ENCODE peak calls at places on chromosomes 16 and 17, in seven cellular contexts. T is ascending aorta, Y is IMR-90, K is lower leg skin, S is ovary, L is colonic mucosa, D is GM13976. A is an unnamed sample.

GRCh38 chr16:14013571-14014283 is 57.4 kb upstream of the MRTFB start:
- DNase-seq in S (no peak), L (no peak), K (peak; percentile 67), T (peak; percentile 74), Y (peak; percentile 93), D (no peak), A (no peak)

GRCh38 chr17:3960764-3961163 is 3.5 kb downstream of the ATP2A3 start:
- DNase-seq in Y (peak; percentile 55), T (no peak), D (no peak), K (no peak), S (no peak), L (peak; percentile 67), A (no peak)

GRCh38 chr17:47180337-47180736 is 8.8 kb downstream of the CDC27 start:
- DNase-seq in S (no peak), K (no peak), T (no peak), L (no peak), Y (no peak), D (no peak), A (no peak)

GRCh38 chr17:58702045-58702476 is 9.7 kb downstream of the RAD51C start:
- DNase-seq in D (peak; percentile 43), K (no peak), L (no peak), T (no peak), Y (no peak), S (no peak), A (peak; percentile 24)

GRCh38 chr17:75516619-75517276 is 420 bp downstream of the TSEN54 start:
- DNase-seq in T (no peak), Y (no peak), L (no peak), D (no peak), K (no peak), S (peak; percentile 68), A (peak; percentile 45)

GRCh38 chr17:37848690-37849616 is 75.3 kb upstream of the TBC1D3K start:
- DNase-seq in S (no peak), Y (peak; percentile 96), L (no peak), D (peak; percentile 75), K (no peak), T (no peak), A (peak; percentile 54)

GRCh38 chr17:58235821-58236220 is 2.6 kb upstream of the LPO start:
- DNase-seq in S (no peak), D (no peak), Y (no peak), K (no peak), L (no peak), T (no peak), A (no peak)

GRCh38 chr17:17557796-17558195 is 33.7 kb downstream of the PEMT start:
- DNase-seq in D (no peak), T (no peak), L (no peak), Y (no peak), S (no peak), K (no peak), A (no peak)

GRCh38 chr17:80855968-80856862 is 135.4 kb upstream of the CHMP6 start:
- DNase-seq in K (peak; percentile 57), D (peak; percentile 90), Y (peak; percentile 100), T (peak; percentile 92), S (no peak), L (no peak), A (peak; percentile 97)

GRCh38 chr16:4664538-4665418 is 28.6 kb upstream of the NUDT16L1 start:
- DNase-seq in K (no peak), S (peak; percentile 55), D (peak; percentile 75), T (no peak), Y (no peak), L (peak; percentile 87), A (peak; percentile 83)

GRCh38 chr16:82185012-82185411 is 15.0 kb upstream of the MPHOSPH6 start:
- DNase-seq in K (no peak), L (no peak), T (no peak), Y (no peak), D (no peak), S (no peak), A (no peak)

GRCh38 chr17:43854498-43854897 is 7.5 kb downstream of the CD300LG start:
- DNase-seq in K (no peak), S (no peak), T (no peak), Y (no peak), D (no peak), L (no peak), A (no peak)

GRCh38 chr17:72123964-72124791 is 3.4 kb downstream of the SOX9 start:
- DNase-seq in S (no peak), Y (no peak), L (peak; percentile 29), K (no peak), D (no peak), T (no peak), A (no peak)

GRCh38 chr16:49183911-49184310 is 97.7 kb downstream of the CBLN1 start:
- DNase-seq in K (no peak), Y (no peak), D (no peak), T (no peak), L (peak; percentile 75), S (no peak), A (peak; percentile 2)

GRCh38 chr16:20740007-20740883 is 1.4 kb downstream of the THUMPD1 start:
- DNase-seq in K (no peak), S (peak; percentile 26), D (no peak), L (peak; percentile 33), Y (no peak), T (no peak), A (peak; percentile 48)

GRCh38 chr16:73190688-73191087 is 142.8 kb upstream of the ZFHX3 start:
- DNase-seq in K (no peak), S (no peak), D (no peak), T (no peak), L (no peak), Y (no peak), A (no peak)

GRCh38 chr17:63102034-63102433 is 136.0 kb downstream of the TANC2 start:
- DNase-seq in Y (no peak), S (no peak), L (no peak), D (no peak), K (no peak), T (no peak), A (no peak)

GRCh38 chr17:41338961-41339485 is 11.6 kb downstream of the KRT33A start:
- DNase-seq in Y (peak; percentile 39), S (no peak), D (no peak), K (no peak), L (no peak), T (no peak), A (peak; percentile 52)

GRCh38 chr16:31029272-31029671 is 4.1 kb upstream of the STX4 start:
- DNase-seq in T (no peak), K (no peak), L (no peak), D (no peak), Y (no peak), S (no peak), A (no peak)

GRCh38 chr17:39092672-39093250 is 58.7 kb downstream of the PLXDC1 start:
- DNase-seq in K (no peak), D (no peak), T (no peak), Y (no peak), S (no peak), L (no peak), A (peak; percentile 12)

GRCh38 chr17:76872221-76872873 is 4.1 kb downstream of the MGAT5B start:
- DNase-seq in K (no peak), T (no peak), Y (peak; percentile 96), L (no peak), D (no peak), S (no peak), A (peak; percentile 58)

GRCh38 chr16:11914759-11915643 is 755 bp downstream of the GSPT1 start:
- DNase-seq in K (peak; percentile 23), Y (peak; percentile 28), D (peak; percentile 73), S (no peak), T (peak; percentile 74), L (peak; percentile 62), A (peak; percentile 66)

GRCh38 chr16:3058173-3059030 is 7.0 kb upstream of the IL32 start:
- DNase-seq in K (no peak), S (peak; percentile 54), T (peak; percentile 75), D (peak; percentile 80), L (peak; percentile 78), Y (no peak), A (peak; percentile 83)

DNA sequence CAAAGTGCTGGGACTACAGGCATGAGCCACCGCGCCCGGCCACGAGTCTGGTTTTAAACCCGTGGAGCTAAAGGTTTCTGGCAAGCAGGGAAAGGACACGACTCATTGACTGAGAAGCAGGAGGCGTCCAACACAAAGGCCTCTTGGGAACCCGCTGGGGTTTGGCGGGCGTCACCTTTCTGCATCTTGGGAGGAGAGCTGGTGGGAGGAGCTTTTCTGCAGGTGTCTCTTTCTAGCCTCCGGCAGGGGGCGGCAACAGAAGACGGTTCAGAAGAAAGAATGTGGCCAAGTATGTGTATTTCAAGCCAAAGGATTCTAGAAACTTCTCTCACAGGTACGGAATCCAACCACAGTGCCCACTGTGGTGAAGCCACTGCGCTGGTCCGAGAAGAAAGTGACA is 97.4 kb downstream of the MRM3 start:
- DNase-seq in L (peak; percentile 55), S (peak; percentile 77), K (peak; percentile 76), T (peak; percentile 75), Y (peak; percentile 48), D (peak; percentile 81), A (peak; percentile 79)
- TF ChIP-seq CTCF in L (peak; percentile 49), S (peak; percentile 69), K (no peak), T (peak; percentile 52), Y (no peak), D (peak; percentile 39), A (peak; percentile 55)

GRCh38 chr16:1077877-1078578 is 5.5 kb downstream of the SSTR5 start:
- DNase-seq in Y (no peak), D (no peak), L (no peak), S (no peak), T (no peak), K (no peak), A (no peak)
- TF ChIP-seq CTCF in Y (no peak), D (no peak), L (no peak), S (no peak), T (no peak), K (no peak), A (no peak)

DNA sequence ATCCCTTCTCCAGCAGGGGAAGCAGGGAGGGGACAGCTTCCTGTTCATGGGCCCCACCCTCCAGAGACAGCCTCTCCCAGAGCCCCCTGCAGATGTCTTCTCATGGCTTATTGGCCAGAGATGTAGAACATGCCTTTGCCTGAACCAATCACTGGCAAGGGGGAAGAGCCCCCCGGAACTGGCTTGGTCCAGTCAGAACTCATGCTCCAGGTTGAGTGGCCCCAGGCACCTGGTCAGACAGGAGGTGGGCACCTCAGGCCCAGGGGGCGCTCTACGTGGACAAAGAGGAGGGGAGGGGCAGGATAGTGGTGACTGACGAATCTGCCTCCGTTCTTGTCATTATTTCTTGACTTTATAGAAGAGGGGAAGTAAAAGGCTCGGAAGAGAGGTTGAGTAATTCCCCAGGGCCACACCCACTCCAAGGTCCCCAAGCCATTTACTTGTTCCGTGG is 23.6 kb downstream of the RAB11FIP4 start:
- DNase-seq in T (no peak), K (no peak), S (no peak), L (no peak), D (no peak), Y (no peak), A (no peak)
- TF ChIP-seq CTCF in T (no peak), K (no peak), S (no peak), L (no peak), D (no peak), Y (no peak), A (no peak)

DNA sequence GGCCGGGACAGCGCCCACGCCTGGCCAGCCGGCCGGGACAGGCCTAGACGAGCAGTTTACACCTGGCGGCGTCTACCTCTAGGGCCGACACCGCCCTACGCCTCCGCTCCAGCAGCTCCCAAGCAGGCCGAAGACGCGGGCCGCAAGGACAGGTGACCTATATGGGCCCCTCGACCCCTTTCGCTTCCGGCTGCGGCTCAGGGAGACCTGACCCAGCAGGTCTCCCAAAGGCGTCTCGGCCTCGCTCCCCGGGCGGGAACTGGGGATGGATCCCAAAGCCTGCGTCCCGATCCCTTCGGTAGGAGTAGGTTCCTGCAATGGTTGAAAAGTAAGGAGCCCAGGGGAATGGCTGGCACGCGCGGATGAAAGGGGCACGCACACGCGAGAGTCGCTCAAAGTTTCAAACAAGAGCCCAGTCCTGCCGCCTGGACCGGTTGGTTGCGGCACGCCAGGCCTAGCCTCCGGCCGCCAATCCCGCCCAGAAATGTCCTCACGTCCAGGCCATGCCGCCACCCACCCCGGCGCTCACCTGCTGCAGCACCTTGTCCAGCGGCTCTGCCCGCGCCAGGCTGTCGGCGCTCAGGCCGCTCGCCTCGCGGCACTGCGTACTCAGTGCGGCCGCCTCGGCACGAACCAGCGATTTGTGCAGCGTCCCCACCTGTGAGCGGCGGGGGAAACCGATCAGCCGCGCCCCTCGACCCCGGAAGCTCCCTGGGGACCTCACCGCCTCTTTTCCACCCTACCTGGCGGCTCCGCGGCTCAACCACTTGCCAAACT is 634 bp downstream of the ESRP2 start:
- DNase-seq in T (peak; percentile 66), K (no peak), S (no peak), D (no peak), Y (no peak), L (peak; percentile 56), A (peak; percentile 23)
- TF ChIP-seq CTCF in T (no peak), K (no peak), S (no peak), D (no peak), Y (no peak), L (no peak), A (no peak)

A was measured in activated CD8-positive, alpha-beta T cell treated with anti-CD3 and anti-CD28 coated beads for 36 hours.